ENCODE peak calls at places on chromosomes 6 and 20, in four cellular contexts. E is esophagus squamous epithelium, M is tibial nerve, R is HCT116. O is an unnamed sample.

GRCh38 chr6:73580247-73581149 is 59.7 kb upstream of the EEF1A1 start:
- DNase-seq in M (peak; percentile 78), E (peak; percentile 22), R (peak; percentile 96), O (peak; percentile 97)

GRCh38 chr6:3328145-3328544 is 69.4 kb downstream of the PSMG4 start:
- DNase-seq in E (no peak), M (no peak), R (no peak), O (peak; percentile 59)

GRCh38 chr6:12174878-12175277 is 115.3 kb upstream of the EDN1 start:
- DNase-seq in R (no peak), E (no peak), M (no peak), O (no peak)

GRCh38 chr6:12791371-12791770 is 74.8 kb downstream of the PHACTR1 start:
- DNase-seq in R (no peak), E (no peak), M (no peak), O (no peak)

GRCh38 chr6:16130932-16131387 is 2.1 kb downstream of the MYLIP start:
- DNase-seq in M (peak; percentile 66), R (no peak), E (no peak), O (peak; percentile 55)

GRCh38 chr6:3380344-3381232 is 76.3 kb downstream of the SLC22A23 start:
- DNase-seq in E (no peak), R (no peak), M (no peak), O (no peak)

GRCh38 chr6:28725890-28726348 is 197.9 kb downstream of the TRIM27 start:
- DNase-seq in R (no peak), M (no peak), E (no peak), O (no peak)

GRCh38 chr6:169868458-169868857 is 117.0 kb downstream of the ERMARD start:
- DNase-seq in M (no peak), E (no peak), R (no peak), O (no peak)

GRCh38 chr6:111549744-111550143 is 55.9 kb downstream of the TRAF3IP2 start:
- DNase-seq in M (no peak), E (no peak), R (no peak), O (no peak)

GRCh38 chr20:77231-77630 is 10.2 kb upstream of the DEFB125 start:
- DNase-seq in E (no peak), R (no peak), M (no peak), O (no peak)
- H3K4me3 ChIP-seq in E (no peak overlapping the region), R (no peak overlapping the region), M (no peak overlapping the region), O (no peak overlapping the region)

GRCh38 chr20:63499333-63499969 is 568 bp upstream of the EEF1A2 start:
- DNase-seq in M (no peak), E (no peak), R (no peak), O (no peak)

GRCh38 chr20:63497946-63498935 is 642 bp downstream of the EEF1A2 start:
- DNase-seq in R (no peak), M (no peak), E (no peak), O (peak; percentile 26)

GRCh38 chr20:63497138-63497945 is 1.5 kb downstream of the EEF1A2 start:
- DNase-seq in M (no peak), E (no peak), R (no peak), O (no peak)

GRCh38 chr20:63500151-63500901 is 1.4 kb upstream of the EEF1A2 start:
- DNase-seq in R (no peak), M (no peak), E (no peak), O (no peak)

GRCh38 chr20:63498950-63499332 is at the start of gene EEF1A2:
- DNase-seq in E (no peak), R (no peak), M (no peak), O (no peak)
- H3K4me3 ChIP-seq in E (peak within 1 kb of the TSS; percentile 27), R (peak within 1 kb of the TSS; percentile 82), M (peak within 1 kb of the TSS; percentile 46), O (peak within 1 kb of the TSS; percentile 20)

GRCh38 chr20:21395666-21396044 is 1.7 kb downstream of the NKX2-4 start:
- DNase-seq in R (no peak), E (no peak), M (no peak), O (no peak)

GRCh38 chr20:21395039-21395665 is 2.2 kb downstream of the NKX2-4 start:
- DNase-seq in M (no peak), R (no peak), E (no peak), O (no peak)

GRCh38 chr20:21396921-21397340 is 395 bp downstream of the NKX2-4 start:
- DNase-seq in M (no peak), R (no peak), E (no peak), O (peak; percentile 59)

GRCh38 chr20:21397341-21398108 is at the start of gene NKX2-4:
- DNase-seq in R (no peak), E (no peak), M (no peak), O (peak; percentile 73)

DNA sequence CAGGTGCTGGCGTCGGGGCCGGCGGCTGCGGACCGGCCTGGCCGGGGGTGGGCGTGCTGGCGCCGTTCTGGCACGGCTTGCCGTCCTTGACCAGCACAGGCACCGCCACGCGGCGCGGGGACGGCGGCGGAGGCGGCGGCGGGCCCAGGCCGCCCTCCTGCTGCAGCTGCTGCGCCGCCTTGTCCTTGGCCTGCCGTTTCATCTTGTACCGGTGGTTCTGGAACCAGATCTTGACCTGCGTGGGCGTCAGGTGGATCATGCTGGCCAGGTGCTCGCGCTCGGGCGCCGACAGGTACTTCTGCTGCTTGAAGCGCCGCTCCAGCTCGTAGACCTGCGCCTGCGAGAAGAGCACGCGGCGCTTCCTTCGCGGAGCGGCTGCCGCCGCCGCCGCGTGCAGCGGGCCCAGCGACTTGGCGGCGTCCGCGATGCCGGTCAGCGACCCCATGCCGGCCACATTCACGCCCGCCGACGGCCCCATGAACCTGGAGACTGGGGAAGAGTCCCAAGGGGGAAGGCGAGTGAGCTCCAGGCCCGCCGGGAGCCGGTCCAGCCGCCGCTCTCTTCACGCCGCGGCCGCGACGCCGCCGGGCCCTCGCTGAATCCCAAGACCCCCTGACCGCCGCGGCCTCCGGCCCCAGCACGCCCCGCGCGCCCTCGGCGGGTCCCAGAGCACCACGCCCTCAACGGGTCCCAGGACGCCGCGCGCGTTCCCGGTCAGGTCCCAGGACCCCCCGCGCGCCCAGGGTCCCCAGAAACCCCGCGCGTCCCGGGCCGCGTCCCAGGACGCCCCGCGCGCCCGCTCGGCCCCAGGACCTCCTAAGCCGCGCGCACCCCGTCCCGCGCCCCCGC is 1.1 kb downstream of the NKX2-4 start:
- DNase-seq in R (no peak), M (no peak), E (no peak), O (no peak)
- H3K4me3 ChIP-seq in R (no peak overlapping the region), M (peak overlapping the region; percentile 27), E (no peak overlapping the region), O (peak overlapping the region; percentile 91)

GRCh38 chr6:14634072-14634471 is 516.5 kb downstream of the CD83 start:
- DNase-seq in R (no peak), E (no peak), M (no peak), O (no peak)
- H3K4me3 ChIP-seq in R (no peak overlapping the region), E (no peak overlapping the region), M (no peak overlapping the region), O (no peak overlapping the region)

GRCh38 chr6:36678488-36679042 is at the start of gene CDKN1A:
- DNase-seq in M (peak; percentile 87), R (peak; percentile 68), E (no peak), O (peak; percentile 96)

GRCh38 chr6:36677753-36678487 is 594 bp upstream of the CDKN1A start:
- DNase-seq in M (no peak), E (no peak), R (no peak), O (no peak)

GRCh38 chr6:36676142-36677058 is 2.1 kb upstream of the CDKN1A start:
- DNase-seq in E (no peak), M (no peak), R (no peak), O (peak; percentile 48)

GRCh38 chr6:36679043-36679821 is 718 bp downstream of the CDKN1A start:
- DNase-seq in E (no peak), M (peak; percentile 79), R (no peak), O (peak; percentile 75)

GRCh38 chr6:36677059-36677749 is 1.3 kb upstream of the CDKN1A start:
- DNase-seq in M (no peak), E (no peak), R (no peak), O (peak; percentile 25)
- H3K4me3 ChIP-seq in M (no peak overlapping the region), E (no peak overlapping the region), R (no peak overlapping the region), O (no peak overlapping the region)

GRCh38 chr20:3307078-3307477 is 68.1 kb upstream of the SLC4A11 start:
- DNase-seq in R (no peak), E (no peak), M (peak; percentile 50), O (no peak)
- H3K4me3 ChIP-seq in R (no peak overlapping the region), E (no peak overlapping the region), M (no peak overlapping the region), O (no peak overlapping the region)

GRCh38 chr20:26205350-26205749 is 508.7 kb upstream of the ZNF337 start:
- DNase-seq in M (no peak), R (no peak), E (no peak), O (no peak)

GRCh38 chr20:26207237-26207966 is 510.7 kb upstream of the ZNF337 start:
- DNase-seq in M (no peak), R (no peak), E (no peak), O (no peak)

GRCh38 chr20:26209171-26209941 is 512.7 kb upstream of the ZNF337 start:
- DNase-seq in E (no peak), M (no peak), R (no peak), O (peak; percentile 31)

DNA sequence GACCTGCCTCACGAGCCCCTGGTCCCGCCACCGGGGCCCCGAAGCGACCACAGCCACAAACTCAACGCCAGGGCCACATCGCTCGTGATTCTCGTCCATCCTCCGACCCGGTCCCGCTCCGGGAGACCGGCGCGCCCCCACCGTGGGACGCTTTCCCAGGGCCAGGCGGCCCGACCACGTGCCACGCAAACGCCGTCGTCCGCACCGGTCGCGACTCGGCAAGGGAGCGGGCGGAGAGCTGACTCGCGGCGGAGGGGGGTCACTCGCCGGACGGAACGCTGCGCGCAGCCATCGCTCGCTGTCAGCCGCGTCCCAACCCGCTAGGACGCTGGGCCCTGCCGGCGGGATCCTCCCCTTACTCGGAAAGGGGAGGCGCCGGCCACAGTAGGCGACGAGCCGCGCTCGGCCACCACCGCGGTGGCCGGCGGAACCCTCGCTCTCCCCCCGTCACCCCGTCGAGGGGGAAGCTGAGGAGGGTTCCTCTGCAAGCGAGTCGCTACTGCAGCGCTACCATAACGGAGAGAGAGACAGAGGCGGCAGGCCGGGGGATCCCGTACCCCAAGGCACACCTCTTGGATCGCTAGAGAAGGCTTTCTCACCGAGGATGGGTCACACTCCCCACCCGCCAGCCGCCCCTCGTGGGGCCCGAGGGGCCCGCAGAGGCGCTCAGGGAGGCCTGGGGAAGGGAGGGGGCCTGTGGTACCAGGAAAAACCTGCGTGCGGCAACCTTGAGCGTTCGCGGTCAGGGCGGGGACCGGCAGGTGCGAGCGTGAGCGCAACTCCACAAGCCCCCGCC is 511.8 kb upstream of the ZNF337 start:
- DNase-seq in M (no peak), R (no peak), E (no peak), O (peak; percentile 12)
- H3K4me3 ChIP-seq in M (peak overlapping the region; percentile 54), R (no peak overlapping the region), E (peak overlapping the region; percentile 22), O (peak overlapping the region; percentile 29)